ENCODE peak calls at places on chromosomes 11 and 22, in six cellular contexts. E is H9, U is glutamatergic neuron, I is SK-N-SH, V is GM12865, R is IMR-90. C is an unnamed sample.

GRCh38 chr11:134349109-134349801 is 17.5 kb downstream of the GLB1L2 start:
- DNase-seq in U (no peak), E (peak), R (no peak), V (peak), I (no peak), C (no peak)

GRCh38 chr22:25475554-25476022 is 88.9 kb upstream of the GRK3 start:
- DNase-seq in R (peak), V (no peak), I (peak), U (no peak), E (no peak), C (no peak)

GRCh38 chr11:60910281-60910687 is 3.7 kb upstream of the TMEM109 start:
- DNase-seq in V (peak), E (no peak), I (no peak), R (no peak), U (no peak), C (no peak)

GRCh38 chr22:42437488-42438292 is 5.5 kb upstream of the NFAM1 start:
- DNase-seq in V (peak), I (peak), R (peak), E (peak), U (peak), C (peak)

GRCh38 chr22:40654522-40655167 is 18.1 kb upstream of the MRTFA start:
- DNase-seq in E (peak), I (peak), U (peak), R (peak), V (no peak), C (peak)

GRCh38 chr11:8267831-8268529 is 4.3 kb upstream of the LMO1 start:
- DNase-seq in U (peak), R (no peak), V (no peak), I (peak), E (no peak), C (no peak)

GRCh38 chr11:45886816-45887520 is 1.5 kb downstream of the MAPK8IP1 start:
- DNase-seq in R (no peak), E (no peak), V (no peak), U (peak), I (no peak), C (no peak)

GRCh38 chr22:46145361-46145851 is 4.9 kb upstream of the PPARA start:
- DNase-seq in I (no peak), R (no peak), U (no peak), E (no peak), V (no peak), C (no peak)

GRCh38 chr11:61737636-61738386 is 14.6 kb upstream of the MYRF start:
- DNase-seq in U (no peak), E (peak), I (no peak), V (no peak), R (no peak), C (no peak)

GRCh38 chr11:38927993-38928392 is 2330.0 kb upstream of the RAG2 start:
- DNase-seq in U (no peak), E (no peak), V (no peak), I (no peak), R (no peak), C (no peak)

GRCh38 chr11:83573097-83573496 is 286.9 kb upstream of the CCDC90B start:
- DNase-seq in I (no peak), V (no peak), U (no peak), R (peak), E (no peak), C (peak)

GRCh38 chr11:11580831-11581492 is 40.8 kb downstream of the GALNT18 start:
- DNase-seq in I (peak), E (peak), V (no peak), U (no peak), R (no peak), C (peak)

GRCh38 chr11:72080326-72081183 is at the start of the genes LRRC51 and NUMA1:
- DNase-seq in U (peak), V (peak), I (peak), R (peak), E (peak), C (peak)

GRCh38 chr11:125401746-125402145 is 94.3 kb downstream of the FEZ1 start:
- DNase-seq in I (no peak), V (no peak), R (peak), E (peak), U (no peak), C (no peak)

GRCh38 chr22:28883917-28884753 is 763 bp downstream of the ZNRF3 start:
- DNase-seq in E (peak), V (peak), U (peak), R (peak), I (peak), C (peak)

GRCh38 chr11:34192481-34193401 is 87.3 kb downstream of the NAT10 start:
- DNase-seq in U (no peak), E (no peak), V (peak), R (peak), I (peak), C (peak)

GRCh38 chr11:581752-582151 is 5.5 kb downstream of the PHRF1 start:
- DNase-seq in V (no peak), I (no peak), E (no peak), R (no peak), U (no peak), C (no peak)

GRCh38 chr11:20467458-20468185 is 80.1 kb downstream of the PRMT3 start:
- DNase-seq in V (no peak), R (peak), E (no peak), U (no peak), I (no peak), C (no peak)

GRCh38 chr11:114571712-114572111 is 12.0 kb upstream of the NXPE1 start:
- DNase-seq in V (peak), R (no peak), I (no peak), U (no peak), E (peak), C (no peak)

GRCh38 chr22:43844560-43845545 is 17.5 kb downstream of the SULT4A1 start:
- DNase-seq in V (no peak), E (no peak), R (no peak), U (no peak), I (no peak), C (no peak)

GRCh38 chr22:24935771-24936483 is 10.6 kb downstream of the LHFPL7 start:
- DNase-seq in E (no peak), U (no peak), V (no peak), R (no peak), I (no peak), C (no peak)

GRCh38 chr22:37609240-37610152 is 862 bp downstream of the GGA1 start:
- DNase-seq in R (no peak), V (peak), U (no peak), E (no peak), I (peak), C (peak)

GRCh38 chr22:37607010-37607911 is 1.4 kb upstream of the GGA1 start:
- DNase-seq in I (peak), E (peak), V (peak), R (peak), U (peak), C (peak)

GRCh38 chr22:37610480-37611148 is 2.0 kb downstream of the GGA1 start:
- DNase-seq in V (no peak), R (no peak), U (no peak), E (no peak), I (no peak), C (no peak)

GRCh38 chr22:37607912-37608476 is 640 bp upstream of the GGA1 start:
- DNase-seq in U (no peak), I (peak), E (no peak), R (no peak), V (no peak), C (no peak)

GRCh38 chr22:37608477-37609239 is at the start of gene GGA1:
- DNase-seq in V (peak), U (peak), R (peak), I (peak), E (peak), C (peak)
- TF ChIP-seq CTCF in V (peak), U (no peak), R (peak), I (no peak), E (no peak), C (no peak)

GRCh38 chr11:76578655-76579046 is 91.9 kb downstream of the LRRC32 start:
- DNase-seq in U (no peak), I (peak), V (no peak), E (peak), R (no peak), C (no peak)
- TF ChIP-seq CTCF in U (no peak), I (no peak), V (no peak), E (no peak), R (no peak), C (no peak)

DNA sequence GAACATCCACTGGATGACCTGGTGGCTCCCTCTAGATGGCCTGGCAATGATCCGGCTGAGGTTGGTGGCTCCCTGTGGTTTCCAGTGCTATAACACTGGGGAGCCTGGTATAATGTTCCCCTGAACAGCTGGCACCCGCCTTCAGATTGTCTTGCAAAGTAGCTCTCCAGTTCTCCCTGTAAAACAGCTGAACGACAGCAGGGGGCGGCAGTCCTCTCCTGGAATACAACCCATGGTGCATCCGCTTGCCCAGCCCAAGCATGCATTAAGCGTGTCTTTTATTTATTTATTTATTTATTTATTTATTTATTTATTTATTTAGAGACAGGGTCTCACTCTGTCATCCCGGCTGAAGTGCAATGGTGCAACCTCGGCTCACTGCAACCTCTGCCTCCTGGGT is 258.9 kb downstream of the BUD13 start:
- DNase-seq in U (peak), I (no peak), E (peak), R (peak), V (peak), C (peak)
- TF ChIP-seq CTCF in U (peak), I (peak), E (peak), R (peak), V (peak), C (peak)

DNA sequence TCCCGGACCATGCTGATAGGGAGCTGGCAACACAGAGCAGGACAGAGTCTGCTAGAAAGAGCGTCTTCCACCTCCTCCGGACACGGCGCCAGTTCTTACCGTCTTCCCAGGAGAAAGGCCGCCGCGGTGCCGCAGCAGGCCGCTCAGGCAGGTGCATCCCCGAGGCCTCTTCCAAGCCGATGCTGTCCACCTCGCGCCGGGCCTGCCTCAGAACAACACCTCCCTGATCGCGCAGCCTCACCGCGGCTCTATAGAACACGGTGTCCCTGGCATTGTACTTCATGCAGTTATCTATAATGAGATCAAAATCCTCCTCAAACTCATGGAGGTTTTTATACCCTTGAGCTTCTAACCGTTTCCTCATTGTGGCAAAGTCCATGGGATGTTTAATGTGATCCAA is 30.0 kb downstream of the BRD1 start:
- DNase-seq in U (no peak), V (no peak), E (no peak), R (no peak), I (no peak), C (no peak)
- TF ChIP-seq CTCF in U (no peak), V (no peak), E (no peak), R (no peak), I (no peak), C (no peak)